ENCODE peak calls at places on chromosomes 6 and 20, in five cellular contexts. A is IMR-90, N is adrenal gland, K is RWPE2, D is HAP-1. V is an unnamed sample. For H3K9me3 and H3K36me3, the result is how much of the 10 kb centered on the place peaks cover.

GRCh38 chr6:135506270-135506997 is 8.9 kb upstream of the AHI1 start:
- DNase-seq in A (peak), N (no peak), K (no peak), D (no peak), V (no peak)

GRCh38 chr20:59961423-59961822 is 3.2 kb downstream of the CDH26 start:
- DNase-seq in A (no peak), N (no peak), K (no peak), D (no peak), V (no peak)

GRCh38 chr6:170093658-170094596 is 197.0 kb downstream of the DLL1 start:
- DNase-seq in A (no peak), N (peak), K (peak), D (no peak), V (no peak)

GRCh38 chr20:14583413-14583812 is 246.0 kb upstream of the FLRT3 start:
- DNase-seq in A (peak), N (no peak), K (no peak), D (no peak), V (peak)

GRCh38 chr20:37833172-37833915 is 69.6 kb upstream of the VSTM2L start:
- DNase-seq in A (no peak), N (no peak), K (no peak), D (no peak), V (no peak)

GRCh38 chr6:138486249-138487121 is 12.8 kb downstream of the NHSL1 start:
- DNase-seq in A (no peak), N (no peak), K (no peak), D (peak), V (no peak)

GRCh38 chr6:28167068-28167467 is 25.4 kb downstream of the ZKSCAN8 start:
- DNase-seq in A (peak), N (no peak), K (no peak), D (no peak), V (no peak)

GRCh38 chr6:28880894-28881780 is 42.6 kb downstream of the TRIM27 start:
- DNase-seq in A (peak), N (peak), K (no peak), D (peak), V (peak)

GRCh38 chr6:56025785-56026184 is 150.4 kb upstream of the BMP5 start:
- DNase-seq in A (peak), N (no peak), K (no peak), D (no peak), V (no peak)

GRCh38 chr6:4180653-4181255 is 45.4 kb upstream of the ECI2 start:
- DNase-seq in A (peak), N (no peak), K (no peak), D (no peak), V (no peak)

GRCh38 chr6:154341326-154341725 is 15.3 kb downstream of the IPCEF1 start:
- DNase-seq in A (no peak), N (no peak), K (no peak), D (peak), V (no peak)

GRCh38 chr6:5610640-5611039 is 349.3 kb downstream of the FARS2 start:
- DNase-seq in A (no peak), N (no peak), K (no peak), D (no peak), V (no peak)

GRCh38 chr6:18584372-18584771 is 197.2 kb downstream of the RNF144B start:
- DNase-seq in A (no peak), N (no peak), K (no peak), D (no peak), V (no peak)

GRCh38 chr6:21608610-21609009 is 15.1 kb downstream of the SOX4 start:
- DNase-seq in A (no peak), N (no peak), K (no peak), D (no peak), V (no peak)

GRCh38 chr6:21612067-21612745 is 18.7 kb downstream of the SOX4 start:
- DNase-seq in A (no peak), N (no peak), K (no peak), D (no peak), V (no peak)

GRCh38 chr6:21611485-21611884 is 17.9 kb downstream of the SOX4 start:
- DNase-seq in A (no peak), N (no peak), K (no peak), D (no peak), V (no peak)

GRCh38 chr6:21609881-21610329 is 16.4 kb downstream of the SOX4 start:
- DNase-seq in A (no peak), N (no peak), K (no peak), D (no peak), V (no peak)

GRCh38 chr6:21610376-21610775 is 16.8 kb downstream of the SOX4 start:
- DNase-seq in A (no peak), N (no peak), K (no peak), D (no peak), V (no peak)
- H3K4me3 ChIP-seq in A (no peak), N (no peak), K (no peak), D (no peak), V (no peak)

GRCh38 chr6:23170044-23170443 is 600.7 kb downstream of the HDGFL1 start:
- DNase-seq in A (no peak), N (no peak), K (no peak), D (peak), V (no peak)
- H3K9me3 ChIP-seq in A (under half), N (under half), K (under half), D (under half), V (under half)

GRCh38 chr20:18904624-18905023 is 91.0 kb downstream of the SCP2D1 start:
- DNase-seq in A (no peak), N (peak), K (no peak), D (no peak), V (no peak)
- H3K36me3 ChIP-seq in A (under half), N (under half), K (under half), D (under half), V (under half)

GRCh38 chr6:1312444-1313363 is 806 bp downstream of the FOXQ1 start:
- DNase-seq in A (no peak), N (no peak), K (no peak), D (peak), V (peak)

GRCh38 chr6:1311400-1312192 is at the start of gene FOXQ1:
- DNase-seq in A (peak), N (no peak), K (peak), D (no peak), V (peak)

GRCh38 chr6:1312193-1312443 is 220 bp downstream of the FOXQ1 start:
- DNase-seq in A (no peak), N (no peak), K (no peak), D (no peak), V (no peak)

GRCh38 chr6:1313364-1313754 is 1.5 kb downstream of the FOXQ1 start:
- DNase-seq in A (no peak), N (no peak), K (no peak), D (no peak), V (no peak)

DNA sequence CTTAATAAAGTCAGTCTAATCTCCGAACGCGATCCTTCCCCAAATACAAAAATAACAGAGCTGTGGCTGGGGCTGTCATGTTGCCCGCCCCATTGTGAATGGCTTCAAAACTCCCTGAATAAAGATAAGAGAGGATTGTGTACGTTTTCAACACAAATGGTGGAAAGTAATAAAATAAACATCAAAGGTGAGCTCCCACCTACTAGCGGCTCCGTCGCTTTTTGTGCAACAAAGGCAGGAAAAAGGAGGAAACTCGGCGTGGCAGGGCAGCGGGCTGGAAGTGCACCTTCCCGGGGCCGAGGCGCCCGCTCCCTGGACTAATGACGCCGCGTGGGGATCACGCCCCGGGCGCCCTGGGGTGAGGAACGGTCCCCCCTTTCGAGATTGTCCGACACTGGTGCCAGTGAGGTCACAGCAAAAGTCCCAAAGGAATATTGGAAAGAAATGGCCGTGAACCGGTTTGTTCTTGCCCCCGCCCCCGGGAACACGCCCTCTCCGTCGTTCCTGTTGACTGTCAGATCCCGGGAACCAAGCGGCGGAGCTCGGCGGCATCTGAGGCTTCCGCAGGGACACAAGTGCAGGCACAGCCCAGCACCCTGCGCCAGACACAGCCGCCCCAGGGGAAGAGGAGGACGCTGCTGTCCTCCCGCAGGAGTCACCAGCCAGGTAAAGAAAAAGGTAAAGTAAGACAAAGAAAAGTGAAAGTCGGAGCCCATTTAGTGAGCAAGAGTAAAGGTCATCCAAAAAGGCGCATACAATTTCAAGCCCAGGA is 1.1 kb upstream of the FOXQ1 start:
- DNase-seq in A (no peak), N (no peak), K (no peak), D (no peak), V (no peak)
- H3K4me3 ChIP-seq in A (peak), N (no peak), K (peak), D (no peak), V (no peak)